ENCODE peak calls at places on chromosomes 3 and 15, in six cellular contexts. B is GM12878, U is HepG2, T is H1, P is HL-60, R is SK-N-SH. W is an unnamed sample.
A peak's percentile ranks its signal among the peaks of the same experiment; 100 is the strongest.

GRCh38 chr3:125129512-125129962 is 73.7 kb upstream of the HEG1 start:
- DNase-seq in B (no peak), U (peak; percentile 59), T (no peak), P (no peak), R (no peak), W (no peak)

GRCh38 chr3:115986555-115987207 is 363.4 kb downstream of the GAP43 start:
- DNase-seq in B (no peak), U (peak; percentile 46), T (no peak), P (no peak), R (peak; percentile 7), W (peak; percentile 58)

GRCh38 chr15:39654308-39654707 is 73.4 kb downstream of the THBS1 start:
- DNase-seq in B (no peak), U (no peak), T (no peak), P (no peak), R (no peak), W (no peak)

GRCh38 chr3:144229237-144229830 is 257.7 kb downstream of the DIPK2A start:
- DNase-seq in B (no peak), U (peak; percentile 6), T (no peak), P (no peak), R (no peak), W (no peak)

GRCh38 chr3:10010546-10011465 is 15.4 kb upstream of the FANCD2 start:
- DNase-seq in B (peak; percentile 37), U (peak; percentile 78), T (peak; percentile 98), P (peak; percentile 93), R (peak; percentile 96), W (peak; percentile 98)

GRCh38 chr15:28085489-28086174 is 13.5 kb downstream of the OCA2 start:
- DNase-seq in B (no peak), U (no peak), T (no peak), P (no peak), R (no peak), W (no peak)

GRCh38 chr3:133437391-133438093 is 37.7 kb downstream of the BFSP2 start:
- DNase-seq in B (no peak), U (no peak), T (no peak), P (no peak), R (peak; percentile 77), W (no peak)

GRCh38 chr15:92091155-92091734 is 237.7 kb downstream of the SLCO3A1 start:
- DNase-seq in B (no peak), U (peak; percentile 28), T (peak; percentile 94), P (peak; percentile 5), R (peak; percentile 47), W (peak; percentile 64)

GRCh38 chr3:126159476-126159875 is 20.9 kb downstream of the ALDH1L1 start:
- DNase-seq in B (no peak), U (no peak), T (no peak), P (no peak), R (no peak), W (no peak)

GRCh38 chr3:195441971-195442572 is 748 bp downstream of the ACAP2 start:
- DNase-seq in B (no peak), U (no peak), T (peak; percentile 51), P (peak; percentile 91), R (peak; percentile 65), W (peak; percentile 61)

GRCh38 chr3:106049876-106050275 is 181.1 kb upstream of the CBLB start:
- DNase-seq in B (no peak), U (no peak), T (no peak), P (no peak), R (no peak), W (no peak)

GRCh38 chr3:13655074-13655913 is 106.4 kb downstream of the FBLN2 start:
- DNase-seq in B (no peak), U (no peak), T (peak; percentile 89), P (no peak), R (peak; percentile 96), W (peak; percentile 85)

GRCh38 chr3:120276767-120277166 is 8.3 kb downstream of the GPR156 start:
- DNase-seq in B (no peak), U (no peak), T (no peak), P (no peak), R (no peak), W (no peak)

GRCh38 chr3:177295116-177295515 is 97.8 kb upstream of the TBL1XR1 start:
- DNase-seq in B (no peak), U (no peak), T (no peak), P (no peak), R (no peak), W (no peak)

GRCh38 chr3:155646128-155646527 is 98.7 kb downstream of the PLCH1 start:
- DNase-seq in B (no peak), U (peak; percentile 71), T (no peak), P (no peak), R (no peak), W (no peak)

GRCh38 chr3:126109146-126109859 is 25.4 kb upstream of the SLC41A3 start:
- DNase-seq in B (no peak), U (no peak), T (peak; percentile 8), P (no peak), R (no peak), W (no peak)

GRCh38 chr15:70196314-70197291 is 98.9 kb upstream of the TLE3 start:
- DNase-seq in B (peak; percentile 90), U (peak; percentile 89), T (peak; percentile 76), P (no peak), R (no peak), W (no peak)

GRCh38 chr15:73368301-73369072 is at the start of gene HCN4:
- DNase-seq in B (no peak), U (no peak), T (peak; percentile 85), P (no peak), R (peak; percentile 81), W (peak; percentile 26)

GRCh38 chr3:174958671-174959328 is 99.7 kb downstream of the NAALADL2 start:
- DNase-seq in B (no peak), U (no peak), T (no peak), P (peak; percentile 45), R (no peak), W (no peak)

GRCh38 chr3:48682786-48683185 is 2.9 kb downstream of the NCKIPSD start:
- DNase-seq in B (no peak), U (no peak), T (no peak), P (no peak), R (no peak), W (no peak)

GRCh38 chr15:79943820-79944219 is 27.2 kb downstream of the BCL2A1 start:
- DNase-seq in B (no peak), U (no peak), T (no peak), P (no peak), R (no peak), W (no peak)

GRCh38 chr3:37941608-37942540 is 48.7 kb upstream of the VILL start:
- DNase-seq in B (no peak), U (no peak), T (no peak), P (no peak), R (no peak), W (no peak)

GRCh38 chr3:105094588-105094987 is 272.1 kb upstream of the ALCAM start:
- DNase-seq in B (no peak), U (no peak), T (no peak), P (no peak), R (no peak), W (no peak)

GRCh38 chr3:112128843-112129727 is 4.0 kb downstream of the GCSAM start:
- DNase-seq in B (no peak), U (no peak), T (no peak), P (peak; percentile 13), R (no peak), W (no peak)

GRCh38 chr3:127034195-127034989 is 51.5 kb downstream of the PLXNA1 start:
- DNase-seq in B (no peak), U (no peak), T (no peak), P (no peak), R (no peak), W (no peak)

DNA sequence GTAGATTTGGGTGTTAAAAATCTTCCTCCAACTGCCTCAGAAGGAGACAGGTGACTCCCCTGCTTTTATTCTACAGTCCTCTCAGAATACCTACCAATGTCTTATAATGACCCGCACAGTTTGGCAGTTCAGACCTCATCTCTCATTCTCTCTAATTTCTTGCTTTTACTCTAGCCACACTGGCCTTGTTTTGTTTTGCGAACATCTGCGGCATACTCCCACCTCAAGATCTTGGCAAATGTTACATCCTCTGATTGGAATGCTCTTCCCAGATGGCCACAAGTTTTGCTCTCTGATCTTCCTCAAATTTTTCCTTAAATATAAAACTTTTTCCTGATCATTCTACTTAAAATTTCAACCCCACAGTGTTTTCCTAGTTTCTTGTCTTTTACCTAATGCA is 94.1 kb downstream of the PLSCR2 start:
- DNase-seq in B (no peak), U (no peak), T (no peak), P (no peak), R (no peak), W (no peak)
- TF ChIP-seq GABPA in B (no peak), U (no peak), T (no peak), P (no peak), R (no peak), W (no peak)

DNA sequence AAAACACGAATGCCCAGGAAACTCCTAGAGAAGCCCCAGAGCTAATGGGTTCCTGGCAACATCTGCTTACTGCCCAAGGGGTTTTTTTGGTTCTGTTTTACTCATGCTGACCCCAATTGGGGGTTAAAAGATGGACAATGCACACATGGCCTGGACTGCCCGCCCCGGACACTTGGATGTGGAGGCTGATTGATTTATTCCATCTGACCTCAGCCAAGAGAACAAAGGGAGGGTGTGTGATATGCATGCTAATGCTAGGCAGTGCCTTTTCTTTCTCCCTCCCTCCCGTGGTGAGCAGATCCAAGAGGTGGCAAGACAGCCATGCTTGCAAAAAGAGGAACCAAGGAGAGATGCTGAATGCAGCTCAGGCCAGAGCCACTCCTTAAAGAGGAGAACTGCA is 3.3 kb upstream of the LRTM1 start:
- DNase-seq in B (no peak), U (no peak), T (no peak), P (no peak), R (peak; percentile 66), W (no peak)
- TF ChIP-seq GABPA in B (no peak), U (no peak), T (no peak), P (no peak), R (no peak), W (no peak)

GRCh38 chr3:33424606-33425453 is 15.4 kb downstream of the UBP1 start:
- DNase-seq in B (no peak), U (no peak), T (no peak), P (no peak), R (no peak), W (no peak)

GRCh38 chr3:33425456-33425855 is 14.7 kb downstream of the UBP1 start:
- DNase-seq in B (no peak), U (no peak), T (no peak), P (no peak), R (no peak), W (no peak)

GRCh38 chr3:33428812-33429211 is 11.4 kb downstream of the UBP1 start:
- DNase-seq in B (no peak), U (no peak), T (no peak), P (no peak), R (no peak), W (no peak)

GRCh38 chr3:33426068-33426467 is 14.1 kb downstream of the UBP1 start:
- DNase-seq in B (no peak), U (no peak), T (no peak), P (no peak), R (no peak), W (no peak)

GRCh38 chr3:33426630-33427341 is 13.4 kb downstream of the UBP1 start:
- DNase-seq in B (no peak), U (no peak), T (no peak), P (no peak), R (no peak), W (no peak)
- TF ChIP-seq GABPA in B (no peak), U (no peak), T (no peak), P (no peak), R (no peak), W (no peak)

GRCh38 chr3:51734572-51734907 is 27.7 kb downstream of the GRM2 start:
- DNase-seq in B (no peak), U (no peak), T (no peak), P (no peak), R (no peak), W (no peak)
- TF ChIP-seq GABPA in B (no peak), U (no peak), T (no peak), P (no peak), R (no peak), W (no peak)

W was measured in K562.